ENCODE peak calls at places on chromosomes 5 and 9, in nine cellular contexts. T is breast epithelium; A is fibroblast of lung; O is foreskin keratinocyte; J is CD4-positive, CD25-positive, alpha-beta regulatory T cell; B is brain microvascular endothelial cell; H is CD8-positive, alpha-beta T cell; E is WERI-Rb-1; F is left lung. K is an unnamed sample.

GRCh38 chr9:9392755-9393154 is 1220.0 kb downstream of the PTPRD start:
- DNase-seq in T (no peak), A (no peak), O (no peak), J (no peak), B (no peak), H (no peak), E (no peak), F (no peak), K (no peak)

GRCh38 chr5:12522116-12522515 is 617.9 kb upstream of the CTNND2 start:
- DNase-seq in T (no peak), A (no peak), O (peak; percentile 57), J (no peak), B (no peak), H (no peak), E (no peak), F (no peak), K (no peak)

GRCh38 chr9:130385257-130385656 is 59.5 kb upstream of the ASS1 start:
- DNase-seq in T (no peak), A (no peak), O (no peak), J (no peak), B (no peak), H (no peak), E (no peak), F (no peak), K (no peak)

GRCh38 chr5:177133845-177134652 is 476 bp downstream of the NSD1 start:
- DNase-seq in T (peak; percentile 53), A (peak; percentile 46), O (peak; percentile 5), J (peak; percentile 36), B (no peak), H (peak; percentile 33), E (peak; percentile 52), F (peak; percentile 56), K (peak; percentile 81)

GRCh38 chr9:69919461-69920061 is 98.9 kb downstream of the CFAP95 start:
- DNase-seq in T (no peak), A (peak; percentile 79), O (no peak), J (no peak), B (peak; percentile 38), H (no peak), E (no peak), F (no peak), K (peak; percentile 84)

GRCh38 chr9:87499455-87500015 is 1.9 kb downstream of the DAPK1 start:
- DNase-seq in T (no peak), A (no peak), O (no peak), J (no peak), B (no peak), H (no peak), E (no peak), F (no peak), K (no peak)

GRCh38 chr5:140135127-140135526 is 9.4 kb downstream of the IGIP start:
- DNase-seq in T (no peak), A (no peak), O (no peak), J (no peak), B (no peak), H (no peak), E (no peak), F (no peak), K (no peak)

GRCh38 chr9:136610426-136610825 is 52.3 kb upstream of the EGFL7 start:
- DNase-seq in T (no peak), A (no peak), O (no peak), J (no peak), B (no peak), H (no peak), E (no peak), F (no peak), K (no peak)

GRCh38 chr9:91127653-91128052 is 234.1 kb downstream of the AUH start:
- DNase-seq in T (no peak), A (peak; percentile 41), O (no peak), J (no peak), B (no peak), H (no peak), E (no peak), F (no peak), K (no peak)

GRCh38 chr5:84430863-84431663 is 46.4 kb upstream of the EDIL3 start:
- DNase-seq in T (no peak), A (no peak), O (peak; percentile 28), J (no peak), B (no peak), H (no peak), E (no peak), F (no peak), K (no peak)

GRCh38 chr5:1107167-1108007 is 4.5 kb downstream of the SLC12A7 start:
- DNase-seq in T (no peak), A (no peak), O (no peak), J (no peak), B (no peak), H (no peak), E (peak; percentile 69), F (no peak), K (peak; percentile 61)

GRCh38 chr5:149885512-149885911 is 59.1 kb downstream of the PDE6A start:
- DNase-seq in T (no peak), A (no peak), O (no peak), J (no peak), B (no peak), H (no peak), E (no peak), F (no peak), K (no peak)
- H3K27ac ChIP-seq in T (no peak overlapping the region), A (no peak overlapping the region), O (no peak overlapping the region), J (no peak overlapping the region), B (no peak overlapping the region), H (no peak overlapping the region), E (no peak overlapping the region), F (no peak overlapping the region), K (no peak overlapping the region)

GRCh38 chr9:92385001-92385400 is 19.4 kb downstream of the OGN start:
- DNase-seq in T (no peak), A (peak; percentile 17), O (no peak), J (no peak), B (no peak), H (no peak), E (no peak), F (no peak), K (no peak)

GRCh38 chr9:92385474-92385873 is 18.9 kb downstream of the OGN start:
- DNase-seq in T (no peak), A (no peak), O (no peak), J (no peak), B (no peak), H (no peak), E (no peak), F (no peak), K (no peak)

GRCh38 chr9:92384373-92384772 is 20.0 kb downstream of the OGN start:
- DNase-seq in T (no peak), A (peak; percentile 40), O (no peak), J (no peak), B (no peak), H (no peak), E (no peak), F (no peak), K (no peak)

GRCh38 chr9:92381780-92382179 is 22.6 kb downstream of the OGN start:
- DNase-seq in T (no peak), A (no peak), O (no peak), J (no peak), B (no peak), H (no peak), E (no peak), F (no peak), K (no peak)

GRCh38 chr9:92385953-92386352 is 18.4 kb downstream of the OGN start:
- DNase-seq in T (no peak), A (no peak), O (peak; percentile 82), J (no peak), B (no peak), H (no peak), E (no peak), F (no peak), K (no peak)
- H3K27ac ChIP-seq in T (peak overlapping the region; percentile 14), A (no peak overlapping the region), O (peak overlapping the region; percentile 91), J (no peak overlapping the region), B (no peak overlapping the region), H (no peak overlapping the region), E (no peak overlapping the region), F (no peak overlapping the region), K (no peak overlapping the region)

GRCh38 chr9:108442604-108443277 is 413.0 kb downstream of the ACTL7B start:
- DNase-seq in T (no peak), A (no peak), O (no peak), J (no peak), B (no peak), H (no peak), E (no peak), F (no peak), K (no peak)

GRCh38 chr9:108436470-108436869 is 419.3 kb downstream of the ACTL7B start:
- DNase-seq in T (no peak), A (no peak), O (no peak), J (no peak), B (no peak), H (no peak), E (no peak), F (no peak), K (no peak)

GRCh38 chr9:108443278-108443633 is 412.5 kb downstream of the ACTL7B start:
- DNase-seq in T (no peak), A (peak; percentile 84), O (no peak), J (no peak), B (no peak), H (no peak), E (no peak), F (no peak), K (no peak)

GRCh38 chr9:108441251-108441650 is 414.5 kb downstream of the ACTL7B start:
- DNase-seq in T (no peak), A (no peak), O (no peak), J (no peak), B (no peak), H (no peak), E (no peak), F (no peak), K (no peak)

GRCh38 chr9:108439967-108440366 is 415.8 kb downstream of the ACTL7B start:
- DNase-seq in T (no peak), A (peak; percentile 75), O (peak; percentile 61), J (no peak), B (peak; percentile 47), H (no peak), E (no peak), F (no peak), K (no peak)
- H3K27ac ChIP-seq in T (peak overlapping the region; percentile 56), A (peak overlapping the region; percentile 39), O (peak overlapping the region; percentile 43), J (no peak overlapping the region), B (peak overlapping the region; percentile 41), H (no peak overlapping the region), E (no peak overlapping the region), F (no peak overlapping the region), K (no peak overlapping the region)

DNA sequence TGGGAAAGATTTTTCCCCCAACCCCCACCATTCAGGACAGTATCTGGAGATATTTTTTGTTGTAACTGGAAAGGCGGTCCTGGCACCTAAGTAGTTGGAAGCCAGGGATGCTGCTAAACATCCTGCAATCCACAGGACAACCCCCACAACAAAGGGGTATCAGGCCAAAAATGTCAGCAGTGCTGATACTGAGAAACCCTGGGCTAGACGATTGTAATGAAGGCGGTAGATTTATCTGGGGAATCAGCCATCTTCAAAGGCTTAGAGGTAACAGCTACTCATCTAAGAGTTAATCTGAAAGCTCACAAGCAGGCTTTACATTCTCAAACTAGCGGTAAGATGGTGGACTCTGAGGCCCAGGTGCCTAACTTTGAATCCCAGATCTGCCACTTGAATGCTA is 59.0 kb upstream of the NMUR2 start:
- DNase-seq in T (no peak), A (no peak), O (no peak), J (no peak), B (no peak), H (no peak), E (no peak), F (no peak), K (no peak)
- H3K27ac ChIP-seq in T (no peak overlapping the region), A (no peak overlapping the region), O (no peak overlapping the region), J (no peak overlapping the region), B (no peak overlapping the region), H (no peak overlapping the region), E (no peak overlapping the region), F (no peak overlapping the region), K (no peak overlapping the region)

GRCh38 chr9:27382989-27383388 is 86.0 kb upstream of the EQTN start:
- DNase-seq in T (no peak), A (no peak), O (no peak), J (no peak), B (no peak), H (no peak), E (no peak), F (no peak), K (no peak)
- H3K27ac ChIP-seq in T (no peak overlapping the region), A (no peak overlapping the region), O (peak overlapping the region; percentile 26), J (no peak overlapping the region), B (no peak overlapping the region), H (no peak overlapping the region), E (no peak overlapping the region), F (no peak overlapping the region), K (no peak overlapping the region)

K was measured in GM23338.